ENCODE peak calls at places on chromosomes 13 and 19, in nine cellular contexts. One of them, this sample, is unnamed.

GRCh38 chr13:44649118-44649455 is 73.0 kb upstream of the TSC22D1 start:
- DNase-seq in transverse colon: no peak
- DNase-seq in body of pancreas: no peak
- DNase-seq in IMR-90: no peak
- DNase-seq in tibial nerve: no peak
- DNase-seq in A549: no peak
- DNase-seq in Peyer's patch: no peak
- DNase-seq in uterus: no peak
- DNase-seq in adrenal gland: no peak
- DNase-seq in this sample: no peak

GRCh38 chr13:39370554-39370953 is 232.4 kb downstream of the LHFPL6 start:
- DNase-seq in transverse colon: no peak
- DNase-seq in body of pancreas: no peak
- DNase-seq in IMR-90: peak
- DNase-seq in tibial nerve: no peak
- DNase-seq in A549: no peak
- DNase-seq in Peyer's patch: no peak
- DNase-seq in uterus: peak
- DNase-seq in adrenal gland: no peak
- DNase-seq in this sample: peak

GRCh38 chr13:70505809-70506208 is 397.6 kb upstream of the KLHL1 start:
- DNase-seq in transverse colon: no peak
- DNase-seq in body of pancreas: no peak
- DNase-seq in IMR-90: no peak
- DNase-seq in tibial nerve: no peak
- DNase-seq in A549: no peak
- DNase-seq in Peyer's patch: no peak
- DNase-seq in uterus: no peak
- DNase-seq in adrenal gland: no peak
- DNase-seq in this sample: no peak

GRCh38 chr13:110251227-110251791 is 55.6 kb downstream of the COL4A1 start:
- DNase-seq in transverse colon: no peak
- DNase-seq in body of pancreas: peak
- DNase-seq in IMR-90: no peak
- DNase-seq in tibial nerve: no peak
- DNase-seq in A549: no peak
- DNase-seq in Peyer's patch: no peak
- DNase-seq in uterus: no peak
- DNase-seq in adrenal gland: no peak
- DNase-seq in this sample: no peak

GRCh38 chr19:42140125-42140754 is 8.0 kb upstream of the POU2F2 start:
- DNase-seq in transverse colon: peak
- DNase-seq in body of pancreas: peak
- DNase-seq in IMR-90: peak
- DNase-seq in tibial nerve: peak
- DNase-seq in A549: no peak
- DNase-seq in Peyer's patch: no peak
- DNase-seq in uterus: no peak
- DNase-seq in adrenal gland: peak
- DNase-seq in this sample: no peak

GRCh38 chr19:44848036-44848804 is 2.1 kb downstream of the NECTIN2 start:
- DNase-seq in transverse colon: no peak
- DNase-seq in body of pancreas: peak
- DNase-seq in IMR-90: peak
- DNase-seq in tibial nerve: no peak
- DNase-seq in A549: no peak
- DNase-seq in Peyer's patch: no peak
- DNase-seq in uterus: peak
- DNase-seq in adrenal gland: peak
- DNase-seq in this sample: peak

GRCh38 chr19:19276386-19276785 is 3.3 kb upstream of the TM6SF2 start:
- DNase-seq in transverse colon: no peak
- DNase-seq in body of pancreas: no peak
- DNase-seq in IMR-90: peak
- DNase-seq in tibial nerve: no peak
- DNase-seq in A549: no peak
- DNase-seq in Peyer's patch: no peak
- DNase-seq in uterus: no peak
- DNase-seq in adrenal gland: no peak
- DNase-seq in this sample: no peak

GRCh38 chr13:79423801-79424642 is 18.0 kb upstream of the RBM26 start:
- DNase-seq in transverse colon: no peak
- DNase-seq in body of pancreas: no peak
- DNase-seq in IMR-90: peak
- DNase-seq in tibial nerve: no peak
- DNase-seq in A549: no peak
- DNase-seq in Peyer's patch: no peak
- DNase-seq in uterus: no peak
- DNase-seq in adrenal gland: no peak
- DNase-seq in this sample: no peak

GRCh38 chr13:82655518-82655855 is 1226.8 kb downstream of the SLITRK1 start:
- DNase-seq in transverse colon: no peak
- DNase-seq in body of pancreas: no peak
- DNase-seq in IMR-90: peak
- DNase-seq in tibial nerve: no peak
- DNase-seq in A549: no peak
- DNase-seq in Peyer's patch: no peak
- DNase-seq in uterus: no peak
- DNase-seq in adrenal gland: no peak
- DNase-seq in this sample: no peak

GRCh38 chr13:79485014-79485441 is 4.1 kb downstream of the NDFIP2 start:
- DNase-seq in transverse colon: peak
- DNase-seq in body of pancreas: peak
- DNase-seq in IMR-90: peak
- DNase-seq in tibial nerve: no peak
- DNase-seq in A549: peak
- DNase-seq in Peyer's patch: peak
- DNase-seq in uterus: no peak
- DNase-seq in adrenal gland: no peak
- DNase-seq in this sample: peak

GRCh38 chr19:16660763-16661479 is at the start of gene TMEM38A:
- DNase-seq in transverse colon: peak
- DNase-seq in body of pancreas: peak
- DNase-seq in IMR-90: no peak
- DNase-seq in tibial nerve: no peak
- DNase-seq in A549: no peak
- DNase-seq in Peyer's patch: peak
- DNase-seq in uterus: peak
- DNase-seq in adrenal gland: peak
- DNase-seq in this sample: peak

GRCh38 chr13:30033681-30034447 is 183.4 kb upstream of the UBL3 start:
- DNase-seq in transverse colon: no peak
- DNase-seq in body of pancreas: no peak
- DNase-seq in IMR-90: peak
- DNase-seq in tibial nerve: no peak
- DNase-seq in A549: no peak
- DNase-seq in Peyer's patch: no peak
- DNase-seq in uterus: no peak
- DNase-seq in adrenal gland: no peak
- DNase-seq in this sample: no peak

GRCh38 chr13:113668491-113668971 is 1.5 kb downstream of the GRK1 start:
- DNase-seq in transverse colon: peak
- DNase-seq in body of pancreas: peak
- DNase-seq in IMR-90: no peak
- DNase-seq in tibial nerve: no peak
- DNase-seq in A549: no peak
- DNase-seq in Peyer's patch: peak
- DNase-seq in uterus: peak
- DNase-seq in adrenal gland: no peak
- DNase-seq in this sample: no peak

GRCh38 chr13:101341464-101341863 is 74.8 kb downstream of the NALCN start:
- DNase-seq in transverse colon: no peak
- DNase-seq in body of pancreas: no peak
- DNase-seq in IMR-90: peak
- DNase-seq in tibial nerve: no peak
- DNase-seq in A549: no peak
- DNase-seq in Peyer's patch: no peak
- DNase-seq in uterus: no peak
- DNase-seq in adrenal gland: no peak
- DNase-seq in this sample: no peak

DNA sequence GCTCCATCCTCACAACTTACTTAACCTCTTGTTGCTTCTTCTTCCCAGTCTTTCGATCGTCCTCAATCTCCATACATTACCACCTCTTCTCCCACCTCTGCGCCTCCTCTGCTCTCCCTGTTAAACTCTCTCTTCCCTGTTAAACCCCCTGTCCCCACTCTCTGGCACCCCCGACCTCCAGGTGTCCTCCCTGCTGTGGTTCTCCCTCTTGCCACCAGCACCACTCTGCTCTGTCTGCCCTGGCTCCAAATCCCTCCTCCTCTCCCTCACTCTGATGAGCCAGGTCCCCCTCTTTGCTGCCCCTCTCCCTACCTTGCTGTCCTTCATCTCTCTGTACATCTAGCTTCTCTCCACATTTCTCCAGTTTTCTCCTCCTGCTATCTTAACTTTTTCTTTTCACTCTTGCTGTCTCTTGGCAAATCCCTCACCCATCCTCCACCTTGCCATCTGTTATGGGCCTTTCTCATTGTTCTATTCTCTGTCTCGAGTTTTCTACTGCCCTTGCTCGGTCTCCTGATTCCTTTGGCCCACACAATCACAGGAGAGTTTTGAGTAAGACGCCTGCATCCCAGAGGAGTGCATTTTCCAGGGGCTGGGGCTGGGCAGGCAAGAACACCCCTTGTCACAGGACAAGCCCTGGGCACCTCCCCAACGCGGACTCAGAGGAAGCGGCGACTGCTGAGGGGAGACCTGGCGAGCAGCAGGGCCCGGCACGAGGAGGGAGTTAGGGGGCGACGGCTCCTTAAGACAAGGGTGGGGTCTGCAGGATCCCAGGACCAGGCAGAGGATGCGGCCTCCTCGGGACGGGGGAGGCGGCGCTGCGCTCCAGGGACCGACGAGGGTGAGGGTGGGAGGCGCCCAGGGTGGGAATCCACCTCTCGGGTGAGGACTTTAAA is 21.4 kb upstream of the ERVV-1 start:
- DNase-seq in transverse colon: peak
- DNase-seq in body of pancreas: peak
- DNase-seq in IMR-90: no peak
- DNase-seq in tibial nerve: no peak
- DNase-seq in A549: no peak
- DNase-seq in Peyer's patch: no peak
- DNase-seq in uterus: peak
- DNase-seq in adrenal gland: peak
- DNase-seq in this sample: peak
- H3K27ac ChIP-seq in transverse colon: peak
- H3K27ac ChIP-seq in body of pancreas: peak
- H3K27ac ChIP-seq in IMR-90: peak
- H3K27ac ChIP-seq in tibial nerve: peak
- H3K27ac ChIP-seq in A549: no peak
- H3K27ac ChIP-seq in Peyer's patch: peak
- H3K27ac ChIP-seq in uterus: peak
- H3K27ac ChIP-seq in adrenal gland: peak
- H3K27ac ChIP-seq in this sample: peak

DNA sequence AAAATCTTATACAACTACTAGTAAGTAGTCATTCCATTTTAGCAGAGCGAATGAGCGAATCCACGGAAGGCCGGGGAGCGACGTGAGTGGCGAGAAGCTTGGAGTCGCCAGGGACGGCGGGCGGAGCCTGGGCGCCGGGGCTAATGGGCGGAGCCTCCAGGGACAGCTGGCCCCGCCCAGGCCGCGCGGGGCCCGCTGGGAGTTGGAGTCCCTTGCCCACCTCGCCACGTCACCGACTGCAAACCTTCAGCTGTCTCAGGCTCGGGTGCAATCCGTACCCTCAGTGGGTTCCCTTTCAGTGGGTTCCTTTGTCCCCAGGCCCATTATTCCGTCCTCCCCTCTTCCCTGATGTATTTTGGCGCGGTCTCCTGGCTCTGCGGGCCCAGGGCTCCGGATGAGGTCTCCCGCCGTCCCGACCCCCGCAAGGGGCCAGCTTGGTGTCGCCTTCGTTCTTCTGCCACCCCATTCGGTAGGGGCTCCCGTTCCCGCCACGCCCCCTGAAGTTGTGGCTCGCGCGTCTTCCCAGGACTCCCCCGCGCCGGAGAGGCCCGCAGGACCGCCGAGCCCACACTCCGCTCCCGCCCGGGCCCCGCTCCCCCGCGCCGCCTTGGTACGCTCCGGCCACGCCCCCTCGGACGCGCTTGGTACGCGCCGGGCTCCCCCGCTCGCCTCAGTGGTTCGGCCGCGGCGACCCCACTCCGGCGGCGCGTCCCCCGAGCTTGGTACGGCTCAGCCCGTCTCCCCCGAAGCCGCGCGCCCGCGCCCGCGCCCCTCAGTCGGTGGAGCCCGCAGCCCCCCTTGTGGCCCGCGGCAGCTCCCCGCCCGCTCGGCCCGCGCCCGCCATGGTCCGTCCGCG is at the start of gene PTOV1:
- DNase-seq in transverse colon: peak
- DNase-seq in body of pancreas: peak
- DNase-seq in IMR-90: peak
- DNase-seq in tibial nerve: peak
- DNase-seq in A549: peak
- DNase-seq in Peyer's patch: peak
- DNase-seq in uterus: peak
- DNase-seq in adrenal gland: peak
- DNase-seq in this sample: peak
- TF ChIP-seq POLR2A in transverse colon: peak
- TF ChIP-seq POLR2A in body of pancreas: peak
- TF ChIP-seq POLR2A in IMR-90: peak
- TF ChIP-seq POLR2A in tibial nerve: peak
- TF ChIP-seq POLR2A in A549: peak
- TF ChIP-seq POLR2A in Peyer's patch: peak
- TF ChIP-seq POLR2A in uterus: peak
- TF ChIP-seq POLR2A in adrenal gland: peak
- TF ChIP-seq POLR2A in this sample: peak

GRCh38 chr13:22569830-22570229 is 610.9 kb upstream of the SGCG start:
- DNase-seq in transverse colon: no peak
- DNase-seq in body of pancreas: no peak
- DNase-seq in IMR-90: no peak
- DNase-seq in tibial nerve: no peak
- DNase-seq in A549: no peak
- DNase-seq in Peyer's patch: no peak
- DNase-seq in uterus: no peak
- DNase-seq in adrenal gland: no peak
- DNase-seq in this sample: no peak
- TF ChIP-seq CTCF in transverse colon: no peak
- TF ChIP-seq CTCF in body of pancreas: no peak
- TF ChIP-seq CTCF in IMR-90: no peak
- TF ChIP-seq CTCF in tibial nerve: no peak
- TF ChIP-seq CTCF in A549: no peak
- TF ChIP-seq CTCF in Peyer's patch: no peak
- TF ChIP-seq CTCF in uterus: no peak
- TF ChIP-seq CTCF in adrenal gland: no peak
- TF ChIP-seq CTCF in this sample: no peak

GRCh38 chr19:13784731-13785452 is 10.4 kb upstream of the ZSWIM4 start:
- DNase-seq in transverse colon: peak
- DNase-seq in body of pancreas: peak
- DNase-seq in IMR-90: peak
- DNase-seq in tibial nerve: peak
- DNase-seq in A549: no peak
- DNase-seq in Peyer's patch: peak
- DNase-seq in uterus: peak
- DNase-seq in adrenal gland: peak
- DNase-seq in this sample: peak
- H3K27ac ChIP-seq in transverse colon: no peak
- H3K27ac ChIP-seq in body of pancreas: no peak
- H3K27ac ChIP-seq in IMR-90: peak
- H3K27ac ChIP-seq in tibial nerve: peak
- H3K27ac ChIP-seq in A549: peak
- H3K27ac ChIP-seq in Peyer's patch: no peak
- H3K27ac ChIP-seq in uterus: no peak
- H3K27ac ChIP-seq in adrenal gland: no peak
- H3K27ac ChIP-seq in this sample: no peak